ENCODE peak calls at places on chromosomes 4 and X, in five cellular contexts. M is hepatocyte, D is HCT116, E is PC-3, O is GM23338. G is an unnamed sample.

GRCh38 chr4:44425614-44426208 is 22.9 kb downstream of the KCTD8 start:
- DNase-seq in M (peak; percentile 29), E (peak; percentile 66), D (no peak), O (peak; percentile 76), G (no peak)

GRCh38 chr4:16714191-16714590 is 184.3 kb downstream of the LDB2 start:
- DNase-seq in O (no peak), D (no peak), E (no peak), M (no peak), G (no peak)

GRCh38 chr4:77538574-77539157 is 67.0 kb upstream of the CXCL13 start:
- DNase-seq in O (no peak), D (peak; percentile 27), E (peak; percentile 71), M (peak; percentile 36), G (no peak)

GRCh38 chr4:183098723-183099536 is at the start of gene WWC2:
- DNase-seq in M (peak; percentile 96), D (peak; percentile 80), E (peak; percentile 89), O (peak; percentile 98), G (no peak)

GRCh38 chr4:183350317-183351071 is 28.3 kb upstream of the CLDN24 start:
- DNase-seq in M (no peak), D (no peak), O (no peak), E (no peak), G (no peak)

GRCh38 chrX:68917799-68918198 is 89.0 kb downstream of the EFNB1 start:
- DNase-seq in M (no peak), O (no peak), D (no peak), E (no peak), G (no peak)

GRCh38 chr4:172962564-172963353 is 205.9 kb upstream of the GALNT7 start:
- DNase-seq in D (no peak), M (peak; percentile 70), O (no peak), E (peak; percentile 93), G (no peak)

GRCh38 chr4:6892909-6893202 is 16.8 kb upstream of the TBC1D14 start:
- DNase-seq in M (no peak), E (no peak), D (no peak), O (no peak), G (no peak)

GRCh38 chr4:140806175-140806574 is 50.0 kb upstream of the TBC1D9 start:
- DNase-seq in D (no peak), M (no peak), O (no peak), E (no peak), G (no peak)

GRCh38 chr4:5365071-5366008 is 314.1 kb downstream of the STK32B start:
- DNase-seq in D (peak; percentile 39), M (peak; percentile 75), E (peak; percentile 97), O (peak; percentile 36), G (no peak)

GRCh38 chr4:116066711-116067245 is 953.4 kb upstream of the NDST4 start:
- DNase-seq in O (peak; percentile 21), M (no peak), E (no peak), D (no peak), G (no peak)

GRCh38 chrX:58025979-58026378 is 115.7 kb upstream of the ZXDA start:
- DNase-seq in O (peak; percentile 28), D (peak; percentile 26), M (no peak), E (peak; percentile 51), G (peak; percentile 59)

GRCh38 chrX:53481093-53481492 is 46.9 kb upstream of the HSD17B10 start:
- DNase-seq in D (no peak), O (peak; percentile 28), M (no peak), E (peak; percentile 48), G (no peak)

GRCh38 chr4:138110815-138111214 is 131.3 kb downstream of the SLC7A11 start:
- DNase-seq in M (no peak), D (no peak), O (no peak), E (peak; percentile 45), G (no peak)

GRCh38 chr4:150419939-150420338 is 162.0 kb upstream of the MAB21L2 start:
- DNase-seq in D (no peak), E (no peak), O (no peak), M (no peak), G (no peak)

GRCh38 chr4:110953191-110953590 is 330.3 kb upstream of the PITX2 start:
- DNase-seq in D (no peak), O (no peak), M (no peak), E (no peak), G (no peak)

GRCh38 chrX:12383196-12383595 is 244.9 kb downstream of the FRMPD4 start:
- DNase-seq in M (no peak), O (peak; percentile 43), D (no peak), E (peak; percentile 4), G (no peak)

GRCh38 chr4:106380179-106380578 is 11.6 kb upstream of the GIMD1 start:
- DNase-seq in M (no peak), D (no peak), O (no peak), E (no peak), G (no peak)

GRCh38 chr4:123488916-123489315 is 92.3 kb downstream of the SPRY1 start:
- DNase-seq in O (no peak), E (peak; percentile 80), D (peak; percentile 32), M (peak; percentile 64), G (no peak)

GRCh38 chr4:123786955-123787354 is 390.4 kb downstream of the SPRY1 start:
- DNase-seq in E (no peak), D (no peak), M (peak; percentile 10), O (no peak), G (no peak)

GRCh38 chr4:110296892-110297291 is 98.5 kb upstream of the ELOVL6 start:
- DNase-seq in E (peak; percentile 8), M (no peak), D (no peak), O (no peak), G (no peak)

GRCh38 chr4:55485821-55486220 is 60.9 kb downstream of the CLOCK start:
- DNase-seq in E (no peak), O (no peak), D (no peak), M (no peak), G (no peak)

GRCh38 chr4:39319678-39320077 is 46.5 kb downstream of the RFC1 start:
- DNase-seq in M (no peak), O (no peak), E (peak; percentile 82), D (peak; percentile 55), G (no peak)

GRCh38 chr4:87220094-87220831 is at the start of gene KLHL8:
- DNase-seq in E (peak; percentile 88), M (peak; percentile 93), O (peak; percentile 88), D (peak; percentile 49), G (peak; percentile 90)

GRCh38 chr4:152357206-152357605 is 178.7 kb downstream of the FBXW7 start:
- DNase-seq in M (no peak), O (no peak), D (no peak), E (no peak), G (no peak)

GRCh38 chr4:1395941-1396805 is 10.1 kb downstream of the NKX1-1 start:
- DNase-seq in M (no peak), O (no peak), E (no peak), D (no peak), G (no peak)

GRCh38 chrX:103726477-103726876 is 15.8 kb downstream of the TMEM31 start:
- DNase-seq in E (no peak), D (no peak), O (no peak), M (no peak), G (no peak)

GRCh38 chr4:38667005-38667771 is 3.2 kb downstream of the KLF3 start:
- DNase-seq in O (peak; percentile 97), M (peak; percentile 94), D (peak; percentile 88), E (peak; percentile 85), G (peak; percentile 16)

GRCh38 chrX:154548028-154548316 is 552 bp downstream of the IKBKG start:
- DNase-seq in M (no peak), E (no peak), D (no peak), O (no peak), G (no peak)

GRCh38 chrX:16868920-16869319 is 1.2 kb downstream of the RBBP7 start:
- DNase-seq in E (no peak), M (no peak), D (no peak), O (no peak), G (no peak)

DNA sequence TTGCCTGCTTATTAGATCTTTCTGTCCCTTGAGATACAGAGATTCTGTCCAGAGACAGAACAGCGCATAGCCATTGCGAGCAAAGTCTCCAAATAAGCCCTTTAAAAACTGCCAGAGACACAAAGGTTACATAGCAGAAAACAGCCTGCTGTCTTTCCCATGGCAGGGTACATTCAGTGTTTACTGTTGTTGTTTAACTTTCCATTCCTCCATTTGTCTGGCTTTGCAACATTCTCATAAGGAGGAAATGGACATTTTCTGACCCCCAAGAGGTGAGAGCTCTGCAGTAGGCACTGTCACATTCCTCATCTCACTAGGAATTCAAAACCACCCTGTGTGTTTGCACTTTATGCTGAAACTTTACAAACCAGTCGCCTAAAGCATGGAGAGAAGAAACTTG is 48.3 kb downstream of the PDE5A start:
- DNase-seq in O (no peak), D (no peak), M (no peak), E (no peak), G (no peak)
- H3K27ac ChIP-seq in O (peak overlapping the region; percentile 34), D (no peak overlapping the region), M (no peak overlapping the region), E (no peak overlapping the region), G (no peak overlapping the region)

DNA sequence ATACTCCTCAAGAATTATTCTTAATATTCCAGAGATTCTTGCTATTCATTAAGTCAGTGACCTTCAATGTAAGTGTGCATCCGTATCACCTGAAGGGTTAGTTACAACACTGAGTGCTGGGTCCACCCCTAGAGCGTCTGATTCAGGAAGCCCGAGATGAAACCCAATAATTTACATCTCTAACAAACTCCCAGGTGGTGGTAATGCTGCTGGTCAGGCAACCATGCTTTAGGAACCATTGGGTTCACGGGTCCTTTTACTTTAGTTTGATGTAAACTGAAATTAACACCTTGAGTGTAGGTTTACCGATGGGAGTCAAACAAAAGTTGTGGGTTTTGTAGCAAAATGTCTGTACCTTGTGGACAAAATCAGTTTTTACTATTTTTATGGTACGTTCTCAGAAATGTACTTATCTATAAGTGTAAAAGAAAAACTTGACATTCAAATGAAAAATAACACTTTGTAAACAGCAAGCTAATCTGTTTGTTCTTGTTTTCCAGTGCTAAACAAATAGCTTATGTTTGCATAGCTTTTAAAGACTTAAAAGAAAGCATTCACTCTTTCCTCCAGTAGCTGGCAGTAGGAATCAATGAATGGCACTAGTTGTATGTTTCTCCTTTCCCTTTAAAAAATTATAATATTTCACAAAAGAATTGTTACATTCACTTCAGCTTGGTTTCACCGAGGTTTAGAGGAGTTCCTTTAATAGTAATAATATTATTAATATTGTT is 32.7 kb downstream of the ACE2 start:
- DNase-seq in M (peak; percentile 27), O (peak; percentile 4), D (no peak), E (peak; percentile 54), G (no peak)
- TF ChIP-seq EZH2phosphoT487 in M (no peak), O (no peak), D (no peak), E (no peak), G (no peak)

DNA sequence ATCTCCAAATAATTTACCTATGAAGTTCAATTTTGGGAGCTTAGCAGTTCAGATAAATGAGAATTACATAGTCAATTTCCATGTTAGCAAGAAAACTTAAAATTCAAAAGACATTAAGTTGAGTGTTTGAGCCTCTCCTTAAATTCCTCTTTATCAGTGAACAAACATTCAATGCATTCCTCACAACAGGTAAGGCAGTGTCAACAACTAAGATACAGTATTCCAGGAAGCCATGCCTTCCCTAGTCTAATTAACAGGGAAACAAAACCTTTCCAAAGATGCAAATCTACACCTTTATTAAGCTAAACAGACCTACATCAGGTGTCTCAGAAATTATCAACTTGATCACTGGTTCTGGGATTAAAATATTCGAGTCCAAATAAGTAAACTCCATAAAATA is 3.7 kb downstream of the SH3RF1 start:
- DNase-seq in M (no peak), O (peak; percentile 54), D (no peak), E (peak; percentile 41), G (no peak)
- H3K4me3 ChIP-seq in M (no peak overlapping the region), O (peak overlapping the region; percentile 4), D (no peak overlapping the region), E (peak overlapping the region; percentile 87), G (no peak overlapping the region)

DNA sequence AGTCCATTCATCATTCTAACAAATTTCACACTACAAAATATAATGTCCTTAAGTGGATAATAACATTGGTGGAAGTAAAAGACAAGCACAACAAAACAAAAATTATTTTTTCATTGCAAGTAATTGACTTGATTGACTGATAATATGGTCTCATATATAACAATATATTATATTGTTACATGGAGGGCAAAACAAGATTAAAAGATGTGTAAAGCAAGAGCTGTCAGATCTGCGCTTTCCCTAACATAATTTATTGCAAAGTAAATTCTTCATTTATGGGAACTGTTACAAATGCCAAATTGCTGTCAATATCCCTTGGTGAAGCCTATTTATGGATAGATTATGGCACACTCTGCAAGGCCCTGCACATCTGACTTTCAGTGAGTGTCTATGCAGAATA is 233.6 kb downstream of the PCDH7 start:
- DNase-seq in E (no peak), D (no peak), M (no peak), O (no peak), G (no peak)
- H3K27ac ChIP-seq in E (no peak overlapping the region), D (peak overlapping the region; percentile 94), M (no peak overlapping the region), O (no peak overlapping the region), G (no peak overlapping the region)